ENCODE peak calls at places on chromosome 5, in seven cellular contexts. Y is GM10248, M is A172, F is ovary, V is body of pancreas, O is mesothelial cell of epicardium, X is RCC 7860. Q is an unnamed sample.

GRCh38 chr5:89243611-89244010 is 360.6 kb upstream of the MEF2C start:
- DNase-seq in Y (no peak), M (no peak), F (no peak), V (no peak), O (no peak), X (no peak), Q (no peak)

GRCh38 chr5:134509308-134510040 is 16.0 kb upstream of the JADE2 start:
- DNase-seq in Y (no peak), M (peak; percentile 96), F (no peak), V (peak; percentile 83), O (no peak), X (peak; percentile 97), Q (no peak)

GRCh38 chr5:37860206-37860605 is 20.4 kb upstream of the GDNF start:
- DNase-seq in Y (no peak), M (no peak), F (no peak), V (no peak), O (no peak), X (no peak), Q (no peak)

GRCh38 chr5:82388186-82388585 is 110.0 kb upstream of the RPS23 start:
- DNase-seq in Y (no peak), M (peak; percentile 57), F (no peak), V (peak; percentile 17), O (no peak), X (no peak), Q (no peak)

GRCh38 chr5:41896230-41896629 is 7.9 kb upstream of the RIMOC1 start:
- DNase-seq in Y (no peak), M (no peak), F (no peak), V (no peak), O (no peak), X (no peak), Q (no peak)

GRCh38 chr5:67115238-67115637 is 81.4 kb downstream of the CD180 start:
- DNase-seq in Y (no peak), M (no peak), F (no peak), V (no peak), O (no peak), X (no peak), Q (no peak)

GRCh38 chr5:80083115-80083890 is 48.2 kb downstream of the THBS4 start:
- DNase-seq in Y (peak; percentile 73), M (peak; percentile 57), F (peak; percentile 53), V (peak; percentile 20), O (no peak), X (peak; percentile 36), Q (peak; percentile 14)

GRCh38 chr5:140358738-140359310 is 1.2 kb upstream of the SLC4A9 start:
- DNase-seq in Y (no peak), M (no peak), F (no peak), V (no peak), O (no peak), X (no peak), Q (no peak)

GRCh38 chr5:149439899-149440655 is 61.0 kb upstream of the IL17B start:
- DNase-seq in Y (no peak), M (peak; percentile 98), F (no peak), V (no peak), O (no peak), X (peak; percentile 93), Q (no peak)

GRCh38 chr5:138974227-138975063 is 99.3 kb upstream of the LRRTM2 start:
- DNase-seq in Y (no peak), M (no peak), F (peak; percentile 83), V (peak; percentile 83), O (no peak), X (peak; percentile 26), Q (no peak)

GRCh38 chr5:157857821-157858526 is 971 bp downstream of the CLINT1 start:
- DNase-seq in Y (no peak), M (peak; percentile 21), F (no peak), V (no peak), O (no peak), X (peak; percentile 8), Q (no peak)

GRCh38 chr5:139177809-139178581 is 20.2 kb downstream of the SIL1 start:
- DNase-seq in Y (peak; percentile 26), M (no peak), F (no peak), V (peak; percentile 84), O (no peak), X (no peak), Q (peak; percentile 78)

GRCh38 chr5:170632266-170632984 is 128.6 kb downstream of the KCNIP1 start:
- DNase-seq in Y (no peak), M (no peak), F (no peak), V (no peak), O (no peak), X (no peak), Q (no peak)

GRCh38 chr5:150473673-150474358 is 24.3 kb upstream of the RPS14 start:
- DNase-seq in Y (no peak), M (peak; percentile 98), F (no peak), V (no peak), O (no peak), X (peak; percentile 100), Q (peak; percentile 85)

GRCh38 chr5:94021246-94021645 is 279.8 kb upstream of the POU5F2 start:
- DNase-seq in Y (no peak), M (peak; percentile 94), F (no peak), V (peak; percentile 53), O (no peak), X (peak; percentile 68), Q (no peak)

GRCh38 chr5:178126556-178126955 is 4.3 kb upstream of the RMND5B start:
- DNase-seq in Y (no peak), M (no peak), F (no peak), V (no peak), O (no peak), X (no peak), Q (no peak)

GRCh38 chr5:169641253-169641652 is 4.2 kb downstream of the DOCK2 start:
- DNase-seq in Y (no peak), M (no peak), F (no peak), V (no peak), O (no peak), X (no peak), Q (peak; percentile 37)

GRCh38 chr5:177992466-177992865 is 3.6 kb downstream of the PROP1 start:
- DNase-seq in Y (no peak), M (no peak), F (no peak), V (no peak), O (no peak), X (no peak), Q (no peak)

GRCh38 chr5:40813698-40814281 is 15.6 kb upstream of the PRKAA1 start:
- DNase-seq in Y (no peak), M (no peak), F (no peak), V (no peak), O (no peak), X (no peak), Q (no peak)

GRCh38 chr5:43389679-43390329 is 22.4 kb downstream of the CCL28 start:
- DNase-seq in Y (peak; percentile 68), M (peak; percentile 94), F (no peak), V (peak; percentile 77), O (no peak), X (peak; percentile 93), Q (peak; percentile 59)

GRCh38 chr5:160118349-160119141 is 705 bp downstream of the PWWP2A start:
- DNase-seq in Y (peak; percentile 53), M (peak; percentile 2), F (peak; percentile 60), V (peak; percentile 54), O (peak; percentile 29), X (no peak), Q (peak; percentile 60)

GRCh38 chr5:32520326-32520725 is 65.0 kb upstream of the SUB1 start:
- DNase-seq in Y (no peak), M (no peak), F (no peak), V (no peak), O (no peak), X (no peak), Q (no peak)

GRCh38 chr5:57185301-57185700 is 11.4 kb downstream of the GPBP1 start:
- DNase-seq in Y (no peak), M (no peak), F (no peak), V (no peak), O (no peak), X (no peak), Q (no peak)

GRCh38 chr5:16913840-16914435 is 22.1 kb downstream of the MYO10 start:
- DNase-seq in Y (no peak), M (no peak), F (no peak), V (peak; percentile 43), O (no peak), X (no peak), Q (no peak)

GRCh38 chr5:1507457-1507856 is 16.3 kb downstream of the LPCAT1 start:
- DNase-seq in Y (no peak), M (no peak), F (no peak), V (no peak), O (no peak), X (no peak), Q (no peak)

GRCh38 chr5:61277190-61277589 is 54.9 kb upstream of the ZSWIM6 start:
- DNase-seq in Y (peak; percentile 35), M (no peak), F (no peak), V (no peak), O (no peak), X (no peak), Q (no peak)

GRCh38 chr5:87399720-87400119 is 13.0 kb downstream of the CCNH start:
- DNase-seq in Y (no peak), M (no peak), F (no peak), V (no peak), O (no peak), X (no peak), Q (no peak)

GRCh38 chr5:7397005-7397546 is 1.1 kb downstream of the ADCY2 start:
- DNase-seq in Y (no peak), M (no peak), F (no peak), V (no peak), O (no peak), X (no peak), Q (no peak)

GRCh38 chr5:158234323-158235158 is 375.6 kb upstream of the CLINT1 start:
- DNase-seq in Y (no peak), M (peak; percentile 54), F (no peak), V (no peak), O (no peak), X (no peak), Q (no peak)

GRCh38 chr5:40570408-40571129 is 109.1 kb upstream of the PTGER4 start:
- DNase-seq in Y (no peak), M (peak; percentile 47), F (no peak), V (no peak), O (no peak), X (peak; percentile 92), Q (no peak)

Q was measured in thyroid gland.